ENCODE peak calls at places on chromosomes 1 and 21, in ten cellular contexts. One of them, this sample, is unnamed.

GRCh38 chr1:212879947-212880690 is 22.0 kb downstream of the FLVCR1 start:
- DNase-seq in HEK293T: no peak
- DNase-seq in RWPE1: no peak
- DNase-seq in Ammon's horn: no peak
- DNase-seq in stimulated activated CD4-positive, alpha-beta T cell treated with anti-CD3 and anti-CD28 coated beads, TNF-alpha, amount 100 ng/mL, for 24 hours: no peak
- DNase-seq in fibroblast of mammary gland: no peak
- DNase-seq in MCF 10A: no peak
- DNase-seq in GM12865: no peak
- DNase-seq in NCI-H1694 treated with DMSO at 0.1 percent for 48 hours: no peak
- DNase-seq in small intestine: no peak
- DNase-seq in this sample: no peak

GRCh38 chr1:224660074-224660473 is 44.0 kb downstream of the CNIH3 start:
- DNase-seq in RWPE1: no peak
- DNase-seq in NCI-H1694 treated with DMSO at 0.1 percent for 48 hours: no peak
- DNase-seq in small intestine: no peak
- DNase-seq in fibroblast of mammary gland: no peak
- DNase-seq in HEK293T: no peak
- DNase-seq in GM12865: no peak
- DNase-seq in stimulated activated CD4-positive, alpha-beta T cell treated with anti-CD3 and anti-CD28 coated beads, TNF-alpha, amount 100 ng/mL, for 24 hours: no peak
- DNase-seq in MCF 10A: no peak
- DNase-seq in Ammon's horn: no peak
- DNase-seq in this sample: no peak

GRCh38 chr1:29687166-29687565 is 450.8 kb downstream of the PTPRU start:
- DNase-seq in GM12865: no peak
- DNase-seq in HEK293T: no peak
- DNase-seq in NCI-H1694 treated with DMSO at 0.1 percent for 48 hours: no peak
- DNase-seq in small intestine: no peak
- DNase-seq in MCF 10A: no peak
- DNase-seq in stimulated activated CD4-positive, alpha-beta T cell treated with anti-CD3 and anti-CD28 coated beads, TNF-alpha, amount 100 ng/mL, for 24 hours: no peak
- DNase-seq in Ammon's horn: no peak
- DNase-seq in RWPE1: no peak
- DNase-seq in fibroblast of mammary gland: peak
- DNase-seq in this sample: no peak

GRCh38 chr1:231724876-231725647 is 98.5 kb downstream of the DISC1 start:
- DNase-seq in Ammon's horn: peak
- DNase-seq in RWPE1: peak
- DNase-seq in GM12865: peak
- DNase-seq in NCI-H1694 treated with DMSO at 0.1 percent for 48 hours: peak
- DNase-seq in stimulated activated CD4-positive, alpha-beta T cell treated with anti-CD3 and anti-CD28 coated beads, TNF-alpha, amount 100 ng/mL, for 24 hours: no peak
- DNase-seq in small intestine: peak
- DNase-seq in MCF 10A: peak
- DNase-seq in fibroblast of mammary gland: peak
- DNase-seq in HEK293T: peak
- DNase-seq in this sample: peak

GRCh38 chr1:2499260-2499659 is 23.2 kb downstream of the PLCH2 start:
- DNase-seq in fibroblast of mammary gland: no peak
- DNase-seq in MCF 10A: no peak
- DNase-seq in small intestine: no peak
- DNase-seq in HEK293T: no peak
- DNase-seq in NCI-H1694 treated with DMSO at 0.1 percent for 48 hours: no peak
- DNase-seq in GM12865: no peak
- DNase-seq in stimulated activated CD4-positive, alpha-beta T cell treated with anti-CD3 and anti-CD28 coated beads, TNF-alpha, amount 100 ng/mL, for 24 hours: no peak
- DNase-seq in RWPE1: no peak
- DNase-seq in Ammon's horn: no peak
- DNase-seq in this sample: no peak

GRCh38 chr21:42447732-42448131 is 44.0 kb downstream of the UBASH3A start:
- DNase-seq in Ammon's horn: no peak
- DNase-seq in HEK293T: no peak
- DNase-seq in stimulated activated CD4-positive, alpha-beta T cell treated with anti-CD3 and anti-CD28 coated beads, TNF-alpha, amount 100 ng/mL, for 24 hours: no peak
- DNase-seq in MCF 10A: no peak
- DNase-seq in GM12865: no peak
- DNase-seq in fibroblast of mammary gland: no peak
- DNase-seq in small intestine: no peak
- DNase-seq in NCI-H1694 treated with DMSO at 0.1 percent for 48 hours: no peak
- DNase-seq in RWPE1: no peak
- DNase-seq in this sample: no peak

GRCh38 chr1:16248603-16249534 is 11.9 kb upstream of the CPLANE2 start:
- DNase-seq in Ammon's horn: peak
- DNase-seq in stimulated activated CD4-positive, alpha-beta T cell treated with anti-CD3 and anti-CD28 coated beads, TNF-alpha, amount 100 ng/mL, for 24 hours: no peak
- DNase-seq in NCI-H1694 treated with DMSO at 0.1 percent for 48 hours: peak
- DNase-seq in MCF 10A: peak
- DNase-seq in fibroblast of mammary gland: peak
- DNase-seq in RWPE1: peak
- DNase-seq in GM12865: peak
- DNase-seq in HEK293T: peak
- DNase-seq in small intestine: peak
- DNase-seq in this sample: peak

GRCh38 chr1:168225476-168226190 is at the start of gene SFT2D2:
- DNase-seq in small intestine: peak
- DNase-seq in RWPE1: peak
- DNase-seq in GM12865: peak
- DNase-seq in Ammon's horn: peak
- DNase-seq in stimulated activated CD4-positive, alpha-beta T cell treated with anti-CD3 and anti-CD28 coated beads, TNF-alpha, amount 100 ng/mL, for 24 hours: peak
- DNase-seq in HEK293T: peak
- DNase-seq in NCI-H1694 treated with DMSO at 0.1 percent for 48 hours: peak
- DNase-seq in MCF 10A: peak
- DNase-seq in fibroblast of mammary gland: peak
- DNase-seq in this sample: peak

GRCh38 chr21:39483917-39484316 is 32.1 kb downstream of the SH3BGR start:
- DNase-seq in small intestine: no peak
- DNase-seq in NCI-H1694 treated with DMSO at 0.1 percent for 48 hours: no peak
- DNase-seq in GM12865: no peak
- DNase-seq in RWPE1: no peak
- DNase-seq in stimulated activated CD4-positive, alpha-beta T cell treated with anti-CD3 and anti-CD28 coated beads, TNF-alpha, amount 100 ng/mL, for 24 hours: no peak
- DNase-seq in MCF 10A: no peak
- DNase-seq in HEK293T: no peak
- DNase-seq in Ammon's horn: no peak
- DNase-seq in fibroblast of mammary gland: peak
- DNase-seq in this sample: no peak

GRCh38 chr1:203593723-203594122 is 32.9 kb upstream of the ATP2B4 start:
- DNase-seq in stimulated activated CD4-positive, alpha-beta T cell treated with anti-CD3 and anti-CD28 coated beads, TNF-alpha, amount 100 ng/mL, for 24 hours: peak
- DNase-seq in small intestine: peak
- DNase-seq in HEK293T: peak
- DNase-seq in GM12865: peak
- DNase-seq in Ammon's horn: no peak
- DNase-seq in RWPE1: no peak
- DNase-seq in MCF 10A: peak
- DNase-seq in NCI-H1694 treated with DMSO at 0.1 percent for 48 hours: no peak
- DNase-seq in fibroblast of mammary gland: no peak
- DNase-seq in this sample: peak

GRCh38 chr1:201660931-201661822 is 122.2 kb downstream of the NAV1 start:
- DNase-seq in small intestine: no peak
- DNase-seq in MCF 10A: no peak
- DNase-seq in GM12865: no peak
- DNase-seq in RWPE1: no peak
- DNase-seq in fibroblast of mammary gland: peak
- DNase-seq in Ammon's horn: no peak
- DNase-seq in stimulated activated CD4-positive, alpha-beta T cell treated with anti-CD3 and anti-CD28 coated beads, TNF-alpha, amount 100 ng/mL, for 24 hours: no peak
- DNase-seq in HEK293T: no peak
- DNase-seq in NCI-H1694 treated with DMSO at 0.1 percent for 48 hours: no peak
- DNase-seq in this sample: no peak

GRCh38 chr1:201539561-201540404 is 856 bp downstream of the NAV1 start:
- DNase-seq in RWPE1: no peak
- DNase-seq in MCF 10A: no peak
- DNase-seq in HEK293T: no peak
- DNase-seq in Ammon's horn: peak
- DNase-seq in GM12865: no peak
- DNase-seq in small intestine: peak
- DNase-seq in fibroblast of mammary gland: peak
- DNase-seq in stimulated activated CD4-positive, alpha-beta T cell treated with anti-CD3 and anti-CD28 coated beads, TNF-alpha, amount 100 ng/mL, for 24 hours: no peak
- DNase-seq in NCI-H1694 treated with DMSO at 0.1 percent for 48 hours: peak
- DNase-seq in this sample: no peak

GRCh38 chr1:7516341-7516740 is 254.8 kb upstream of the VAMP3 start:
- DNase-seq in small intestine: no peak
- DNase-seq in MCF 10A: no peak
- DNase-seq in RWPE1: no peak
- DNase-seq in NCI-H1694 treated with DMSO at 0.1 percent for 48 hours: no peak
- DNase-seq in HEK293T: no peak
- DNase-seq in GM12865: no peak
- DNase-seq in Ammon's horn: peak
- DNase-seq in fibroblast of mammary gland: no peak
- DNase-seq in stimulated activated CD4-positive, alpha-beta T cell treated with anti-CD3 and anti-CD28 coated beads, TNF-alpha, amount 100 ng/mL, for 24 hours: no peak
- DNase-seq in this sample: no peak

GRCh38 chr1:25568834-25569598 is 25.6 kb downstream of the LDLRAP1 start:
- DNase-seq in fibroblast of mammary gland: peak
- DNase-seq in NCI-H1694 treated with DMSO at 0.1 percent for 48 hours: no peak
- DNase-seq in small intestine: no peak
- DNase-seq in Ammon's horn: no peak
- DNase-seq in stimulated activated CD4-positive, alpha-beta T cell treated with anti-CD3 and anti-CD28 coated beads, TNF-alpha, amount 100 ng/mL, for 24 hours: no peak
- DNase-seq in RWPE1: peak
- DNase-seq in MCF 10A: peak
- DNase-seq in HEK293T: no peak
- DNase-seq in GM12865: no peak
- DNase-seq in this sample: no peak

This sample was measured in colonic mucosa.